ENCODE peak calls at places on chromosomes 16 and 17, in ten cellular contexts. X is KG1; G is T-helper 1 cell; K is activated CD4-positive, alpha-beta T cell treated with anti-CD3 and anti-CD28 coated beads, Interleukin-2, amount 10 ng/mL, durations not matched to agents 24 days and 14 days; T is T-cell; Q is HuH-7.5; D is HAP-1; E is breast epithelium; Z is naive thymus-derived CD8-positive, alpha-beta T cell; N is activated T-helper 9 cell treated with anti-CD3 and anti-CD28 coated beads, Interleukin-2, amount 50 U/mL, for 16 hours. F is an unnamed sample.

GRCh38 chr16:85857406-85857805 is 41.6 kb upstream of the IRF8 start:
- DNase-seq in X (no peak), G (no peak), K (no peak), T (no peak), Q (no peak), D (no peak), E (no peak), Z (no peak), N (no peak), F (no peak)

GRCh38 chr17:34781071-34781470 is 180.2 kb downstream of the CCT6B start:
- DNase-seq in X (no peak), G (no peak), K (no peak), T (no peak), Q (no peak), D (no peak), E (no peak), Z (no peak), N (no peak), F (no peak)

GRCh38 chr16:15899538-15900100 is 11.2 kb upstream of the CEP20 start:
- DNase-seq in X (no peak), G (no peak), K (peak; percentile 83), T (no peak), Q (peak; percentile 27), D (no peak), E (peak; percentile 59), Z (no peak), N (no peak), F (no peak)

GRCh38 chr17:45428050-45428953 is 4.4 kb downstream of the ARHGAP27 start:
- DNase-seq in X (peak; percentile 54), G (peak; percentile 68), K (peak; percentile 96), T (peak; percentile 50), Q (peak; percentile 95), D (peak; percentile 59), E (no peak), Z (peak; percentile 71), N (peak; percentile 73), F (peak; percentile 82)

GRCh38 chr16:57314161-57314785 is 29.8 kb upstream of the PLLP start:
- DNase-seq in X (no peak), G (no peak), K (peak; percentile 63), T (no peak), Q (no peak), D (no peak), E (no peak), Z (no peak), N (no peak), F (no peak)

GRCh38 chr16:89573826-89574680 is 1.5 kb upstream of the CPNE7 start:
- DNase-seq in X (no peak), G (no peak), K (no peak), T (no peak), Q (no peak), D (no peak), E (no peak), Z (no peak), N (no peak), F (no peak)

GRCh38 chr16:58127634-58128033 is 1.5 kb downstream of the CFAP20 start:
- DNase-seq in X (no peak), G (no peak), K (peak; percentile 62), T (no peak), Q (no peak), D (peak; percentile 17), E (no peak), Z (no peak), N (no peak), F (no peak)

GRCh38 chr17:73292031-73292531 is 19.7 kb downstream of the CDC42EP4 start:
- DNase-seq in X (no peak), G (no peak), K (no peak), T (no peak), Q (no peak), D (no peak), E (no peak), Z (no peak), N (no peak), F (no peak)

GRCh38 chr17:49352587-49353154 is 9.4 kb downstream of the ZNF652 start:
- DNase-seq in X (no peak), G (no peak), K (no peak), T (no peak), Q (no peak), D (no peak), E (no peak), Z (no peak), N (no peak), F (no peak)

GRCh38 chr17:30104575-30105339 is 11.9 kb upstream of the NSRP1 start:
- DNase-seq in X (peak; percentile 87), G (peak; percentile 62), K (peak; percentile 91), T (peak; percentile 50), Q (peak; percentile 44), D (peak; percentile 84), E (peak; percentile 64), Z (peak; percentile 53), N (peak; percentile 47), F (peak; percentile 86)

GRCh38 chr17:40542562-40543411 is 22.5 kb downstream of the CCR7 start:
- DNase-seq in X (no peak), G (no peak), K (peak; percentile 83), T (no peak), Q (peak; percentile 41), D (no peak), E (peak; percentile 60), Z (no peak), N (peak; percentile 32), F (no peak)

GRCh38 chr17:80783461-80783860 is 208.2 kb upstream of the CHMP6 start:
- DNase-seq in X (no peak), G (no peak), K (no peak), T (no peak), Q (no peak), D (no peak), E (peak; percentile 2), Z (no peak), N (no peak), F (no peak)

GRCh38 chr17:17019891-17020456 is 22.3 kb upstream of the MPRIP start:
- DNase-seq in X (no peak), G (no peak), K (no peak), T (no peak), Q (no peak), D (no peak), E (peak; percentile 50), Z (no peak), N (no peak), F (no peak)

GRCh38 chr17:65750678-65751077 is 189.2 kb upstream of the AXIN2 start:
- DNase-seq in X (no peak), G (peak; percentile 49), K (peak; percentile 61), T (peak; percentile 35), Q (no peak), D (no peak), E (no peak), Z (peak; percentile 60), N (peak; percentile 1), F (peak; percentile 79)